ENCODE peak calls at places on chromosomes 2 and 18, in six cellular contexts. J, H, O, L, G and E are unnamed samples.

GRCh38 chr18:45688834-45689233 is 35.1 kb upstream of the SLC14A1 start:
- DNase-seq in L (no peak), H (no peak), G (no peak), O (no peak), J (no peak), E (peak; percentile 83)

GRCh38 chr2:236634203-236634602 is 64.6 kb downstream of the ACKR3 start:
- DNase-seq in O (no peak), G (no peak), H (no peak), J (peak; percentile 8), L (peak; percentile 17), E (no peak)

GRCh38 chr2:73284296-73285161 is at the start of gene FBXO41:
- DNase-seq in L (peak; percentile 88), O (peak; percentile 47), J (peak; percentile 72), G (peak; percentile 38), H (peak; percentile 70), E (peak; percentile 58)

GRCh38 chr2:117862459-117862858 is 48.0 kb downstream of the DDX18 start:
- DNase-seq in G (no peak), O (no peak), J (no peak), L (no peak), H (no peak), E (no peak)

GRCh38 chr2:164464376-164464775 is 156.9 kb downstream of the GRB14 start:
- DNase-seq in L (no peak), H (no peak), O (no peak), G (no peak), J (no peak), E (no peak)

GRCh38 chr18:58387716-58388115 is 241.2 kb downstream of the ALPK2 start:
- DNase-seq in G (no peak), O (no peak), J (no peak), L (peak; percentile 51), H (no peak), E (no peak)

GRCh38 chr18:59908790-59909189 is 9.0 kb downstream of the PMAIP1 start:
- DNase-seq in O (no peak), G (no peak), H (no peak), L (no peak), J (no peak), E (no peak)

GRCh38 chr18:46322411-46322891 is 218.3 kb downstream of the HAUS1 start:
- DNase-seq in G (no peak), O (no peak), H (no peak), L (no peak), J (no peak), E (no peak)

GRCh38 chr2:211259831-211260476 is 703.6 kb downstream of the CPS1 start:
- DNase-seq in L (no peak), J (no peak), O (peak; percentile 0), G (no peak), H (no peak), E (no peak)

GRCh38 chr2:43458002-43458628 is 137.7 kb downstream of the THADA start:
- DNase-seq in O (no peak), H (no peak), J (no peak), L (no peak), G (no peak), E (no peak)

GRCh38 chr2:14743883-14744282 is 111.4 kb downstream of the LRATD1 start:
- DNase-seq in G (no peak), J (no peak), O (no peak), H (no peak), L (no peak), E (no peak)

GRCh38 chr2:207474871-207475485 is 54.8 kb upstream of the CREB1 start:
- DNase-seq in L (peak; percentile 60), G (no peak), O (peak; percentile 76), J (no peak), H (no peak), E (peak; percentile 60)

GRCh38 chr18:58249677-58250076 is 205.7 kb downstream of the NEDD4L start:
- DNase-seq in H (no peak), G (no peak), J (no peak), O (no peak), L (no peak), E (no peak)

GRCh38 chr18:48915621-48916425 is 34.9 kb downstream of the SMAD7 start:
- DNase-seq in L (peak; percentile 49), G (peak; percentile 10), J (no peak), O (no peak), H (no peak), E (no peak)

GRCh38 chr2:70767094-70767698 is 804 bp downstream of the ADD2 start:
- DNase-seq in L (peak; percentile 87), H (peak; percentile 43), J (peak; percentile 52), O (peak; percentile 47), G (no peak), E (no peak)

GRCh38 chr2:234964631-234965461 is 13.0 kb downstream of the SH3BP4 start:
- DNase-seq in G (peak; percentile 2), O (no peak), J (no peak), H (no peak), L (peak; percentile 35), E (no peak)

GRCh38 chr2:173249661-173250641 is 104.7 kb upstream of the CDCA7 start:
- DNase-seq in H (no peak), J (no peak), O (no peak), L (no peak), G (no peak), E (no peak)

GRCh38 chr18:13372405-13372995 is 153.9 kb downstream of the LDLRAD4 start:
- DNase-seq in L (no peak), J (no peak), G (no peak), O (no peak), H (no peak), E (no peak)

GRCh38 chr2:76953733-76954347 is 568.3 kb downstream of the LRRTM4 start:
- DNase-seq in O (peak; percentile 84), L (peak; percentile 87), J (no peak), H (no peak), G (no peak), E (no peak)

GRCh38 chr2:191304939-191305875 is 60.0 kb downstream of the MYO1B start:
- DNase-seq in O (no peak), G (peak; percentile 71), H (no peak), J (no peak), L (no peak), E (no peak)

GRCh38 chr2:127528487-127528886 is 2.2 kb upstream of the IWS1 start:
- DNase-seq in H (no peak), J (no peak), L (peak; percentile 71), O (no peak), G (no peak), E (no peak)

GRCh38 chr2:222736301-222736700 is 64.8 kb downstream of the MOGAT1 start:
- DNase-seq in O (no peak), L (no peak), G (no peak), H (no peak), J (no peak), E (no peak)

GRCh38 chr2:158184001-158184400 is 82.3 kb downstream of the UPP2 start:
- DNase-seq in O (no peak), H (no peak), J (no peak), L (no peak), G (no peak), E (no peak)

DNA sequence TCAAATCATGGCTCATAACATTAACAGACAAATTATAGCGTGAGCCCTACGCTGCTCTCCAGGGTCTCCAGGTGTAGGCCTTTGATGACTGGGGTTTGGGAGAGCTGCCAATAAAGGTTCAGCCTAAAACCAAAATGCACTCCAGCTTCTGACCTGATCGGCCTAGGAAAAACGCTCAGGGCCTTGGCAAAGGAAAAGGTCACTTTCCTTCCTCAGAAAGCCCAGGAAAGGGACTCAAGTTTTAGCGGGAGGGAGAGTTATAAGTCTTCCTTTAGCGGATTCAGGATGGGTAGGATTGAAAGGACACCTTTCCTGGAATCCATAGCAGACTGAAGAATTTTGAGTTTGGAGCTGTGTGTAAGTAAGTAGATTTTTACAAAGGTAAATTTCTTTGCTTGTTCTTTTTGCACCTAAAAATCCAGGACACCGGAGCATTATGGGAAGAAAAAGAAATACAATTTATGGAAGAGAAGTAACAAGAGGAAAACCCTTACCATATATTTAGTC is 8.8 kb downstream of the EVX2 start:
- DNase-seq in J (no peak), O (no peak), L (no peak), H (no peak), G (no peak), E (no peak)
- H3K27me3 ChIP-seq in J (peaks cover 99% of the 10 kb centered on the region), O (peaks cover 100% of the 10 kb centered on the region), L (peaks cover 98% of the 10 kb centered on the region), H (peaks cover 100% of the 10 kb centered on the region), G (peaks cover 98% of the 10 kb centered on the region), E (peaks cover 68% of the 10 kb centered on the region)

DNA sequence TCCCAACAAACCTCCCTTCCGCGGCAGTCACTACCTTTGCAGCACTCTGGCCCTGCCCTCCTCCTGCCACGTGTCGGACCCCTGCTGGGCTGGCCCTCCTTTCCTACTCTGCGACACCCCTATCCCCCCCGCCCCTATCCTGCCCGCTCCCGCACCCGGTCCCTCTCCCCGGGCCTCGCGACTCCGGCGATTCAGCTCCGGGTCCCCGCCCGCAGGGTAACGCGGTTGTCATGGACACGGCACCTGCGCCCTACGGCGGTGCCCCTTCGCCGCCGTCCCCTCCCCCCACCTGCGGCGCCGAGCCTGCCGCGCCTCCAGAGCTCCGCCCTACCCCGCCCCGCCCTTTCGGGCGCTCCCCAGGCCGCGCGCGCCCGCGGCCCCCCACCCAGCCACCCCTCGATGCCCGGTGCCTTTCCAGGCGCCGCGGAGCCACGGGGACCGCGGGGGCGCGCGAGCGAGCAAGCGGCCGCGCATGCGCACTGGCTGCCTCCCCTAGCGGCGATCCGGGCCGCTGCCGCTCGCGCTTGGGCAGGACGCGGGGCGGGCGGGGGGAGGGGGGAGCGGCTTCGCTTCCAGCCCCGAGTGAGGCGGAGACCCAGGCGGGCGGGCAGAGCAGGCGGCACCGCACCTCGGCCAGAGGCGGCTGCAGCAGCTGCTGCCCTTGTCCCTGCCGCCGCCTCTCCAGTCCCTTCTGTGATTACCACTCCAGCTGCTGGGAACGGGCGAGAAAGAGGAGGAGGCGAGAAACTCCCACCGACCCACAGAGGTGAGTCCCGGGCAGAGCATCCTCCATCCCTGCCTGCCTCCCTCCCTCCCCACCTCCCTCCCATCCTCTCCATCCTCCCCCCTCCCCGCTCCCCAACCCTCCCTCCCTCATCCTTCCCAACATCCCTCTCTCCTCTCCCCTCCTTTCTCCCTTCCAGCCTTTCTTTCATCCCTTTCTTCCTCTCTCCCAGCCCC is at the start of gene CTNNA2:
- DNase-seq in J (peak; percentile 83), G (no peak), L (peak; percentile 95), O (peak; percentile 92), H (peak; percentile 48), E (no peak)
- H3K27ac ChIP-seq in J (peak within 1 kb of the TSS; percentile 84), G (no peak within 1 kb of the TSS), L (no peak within 1 kb of the TSS), O (no peak within 1 kb of the TSS), H (no peak within 1 kb of the TSS), E (no peak within 1 kb of the TSS)

DNA sequence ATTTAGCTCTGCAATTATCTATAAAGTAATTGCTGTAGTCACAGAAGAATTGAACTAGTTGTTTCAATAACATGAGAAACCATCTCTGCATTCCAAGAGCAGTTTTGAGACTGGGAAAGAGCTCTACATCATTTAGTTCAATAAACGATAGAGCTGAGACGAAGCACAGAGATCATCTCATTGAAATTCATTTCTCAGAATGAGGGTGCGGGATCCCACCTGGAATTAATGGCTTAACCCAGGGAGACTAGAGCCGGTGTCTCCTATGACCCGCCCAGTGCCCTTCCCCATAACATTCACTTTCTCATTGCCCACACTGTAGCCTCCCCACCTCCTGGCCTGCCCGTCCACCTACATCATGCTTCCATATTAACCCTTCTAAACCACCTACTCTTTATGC is 8.8 kb downstream of the MYCN start:
- DNase-seq in L (no peak), G (no peak), O (no peak), H (no peak), J (no peak), E (no peak)
- H3K27me3 ChIP-seq in L (no peaks in the 10 kb centered on the region), G (no peaks in the 10 kb centered on the region), O (no peaks in the 10 kb centered on the region), H (no peaks in the 10 kb centered on the region), J (no peaks in the 10 kb centered on the region), E (no peaks in the 10 kb centered on the region)

DNA sequence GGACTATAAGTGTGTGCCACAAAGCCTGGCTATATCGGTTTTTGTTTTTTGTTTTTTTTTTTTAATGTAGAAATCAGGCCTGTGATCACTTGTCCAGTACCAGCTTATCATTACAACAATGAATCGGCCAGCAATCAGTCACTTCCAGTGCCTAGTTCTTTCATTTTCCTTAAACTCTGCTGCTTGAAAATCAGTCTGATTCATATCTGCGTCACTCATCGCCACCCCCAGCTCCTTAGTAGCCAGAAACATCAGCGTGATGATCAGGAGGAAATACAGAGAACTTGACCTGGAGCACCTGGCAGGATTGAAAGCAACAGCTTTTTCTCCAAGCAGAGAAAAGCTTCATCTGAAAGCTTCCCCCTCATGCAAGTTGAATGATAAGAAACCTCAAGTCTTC is 75.4 kb downstream of the SPTBN1 start:
- DNase-seq in L (no peak), G (no peak), J (no peak), O (no peak), H (no peak), E (no peak)
- H3K27ac ChIP-seq in L (no peak overlapping the region), G (peak overlapping the region; percentile 6), J (peak overlapping the region; percentile 44), O (no peak overlapping the region), H (no peak overlapping the region), E (no peak overlapping the region)